ENCODE peak calls at places on chromosome 6, in four cellular contexts. One of them, this sample, is unnamed.

GRCh38 chr6:42781811-42782688 is at the start of gene BICRAL:
- DNase-seq in CD8-positive, alpha-beta T cell: peak
- DNase-seq in HT-29: peak
- DNase-seq in HS-5: peak
- DNase-seq in this sample: peak

GRCh38 chr6:67558985-67559384 is 1076.1 kb upstream of the ADGRB3 start:
- DNase-seq in HT-29: no peak
- DNase-seq in CD8-positive, alpha-beta T cell: no peak
- DNase-seq in HS-5: no peak
- DNase-seq in this sample: no peak

GRCh38 chr6:137214931-137215330 is 4.3 kb downstream of the IFNGR1 start:
- DNase-seq in HT-29: no peak
- DNase-seq in HS-5: no peak
- DNase-seq in CD8-positive, alpha-beta T cell: no peak
- DNase-seq in this sample: no peak

GRCh38 chr6:28258877-28259777 is at the start of gene NKAPL:
- DNase-seq in CD8-positive, alpha-beta T cell: peak
- DNase-seq in HT-29: no peak
- DNase-seq in HS-5: no peak
- DNase-seq in this sample: peak

GRCh38 chr6:97129111-97129510 is 153.9 kb downstream of the MMS22L start:
- DNase-seq in HS-5: no peak
- DNase-seq in CD8-positive, alpha-beta T cell: no peak
- DNase-seq in HT-29: no peak
- DNase-seq in this sample: no peak

GRCh38 chr6:70684794-70685493 is 17.3 kb downstream of the SMAP1 start:
- DNase-seq in HT-29: no peak
- DNase-seq in HS-5: no peak
- DNase-seq in CD8-positive, alpha-beta T cell: no peak
- DNase-seq in this sample: no peak

GRCh38 chr6:53038148-53038547 is 27.1 kb upstream of the FBXO9 start:
- DNase-seq in HS-5: no peak
- DNase-seq in CD8-positive, alpha-beta T cell: no peak
- DNase-seq in HT-29: no peak
- DNase-seq in this sample: no peak

GRCh38 chr6:112298021-112298745 is 43.8 kb upstream of the LAMA4 start:
- DNase-seq in CD8-positive, alpha-beta T cell: no peak
- DNase-seq in HS-5: peak
- DNase-seq in HT-29: peak
- DNase-seq in this sample: no peak

GRCh38 chr6:168102093-168102985 is 23.3 kb upstream of the FRMD1 start:
- DNase-seq in HT-29: no peak
- DNase-seq in HS-5: no peak
- DNase-seq in CD8-positive, alpha-beta T cell: no peak
- DNase-seq in this sample: no peak

GRCh38 chr6:88761237-88762031 is 202.0 kb downstream of the RNGTT start:
- DNase-seq in HT-29: no peak
- DNase-seq in CD8-positive, alpha-beta T cell: no peak
- DNase-seq in HS-5: no peak
- DNase-seq in this sample: no peak

GRCh38 chr6:18507561-18507960 is 120.4 kb downstream of the RNF144B start:
- DNase-seq in HT-29: no peak
- DNase-seq in HS-5: no peak
- DNase-seq in CD8-positive, alpha-beta T cell: no peak
- DNase-seq in this sample: no peak

GRCh38 chr6:146593978-146594377 is 4.8 kb upstream of the ADGB start:
- DNase-seq in HS-5: no peak
- DNase-seq in CD8-positive, alpha-beta T cell: no peak
- DNase-seq in HT-29: no peak
- DNase-seq in this sample: no peak

GRCh38 chr6:163743796-163744195 is 329.3 kb downstream of the QKI start:
- DNase-seq in HS-5: no peak
- DNase-seq in CD8-positive, alpha-beta T cell: no peak
- DNase-seq in HT-29: no peak
- DNase-seq in this sample: no peak

This sample was measured in CD4-positive, alpha-beta T cell.